ENCODE peak calls at places on chromosomes 16 and 17, in four cellular contexts. O is iris pigment epithelial cell; Z is HCEC 1CT; G is activated CD4-positive, alpha-beta T cell treated with anti-CD3 and anti-CD28 coated beads, Interleukin-2, amount 10 ng/mL, durations not matched to agents 7 days and 5 days. E is an unnamed sample.

GRCh38 chr17:35241520-35241919 is 1.4 kb upstream of the SLFN5 start:
- DNase-seq in O (no peak), Z (no peak), G (peak; percentile 25), E (no peak)

GRCh38 chr16:56538331-56538730 is 18.5 kb upstream of the BBS2 start:
- DNase-seq in O (no peak), Z (no peak), G (no peak), E (no peak)

GRCh38 chr17:74756891-74757290 is 8.5 kb downstream of the NHERF1 start:
- DNase-seq in O (no peak), Z (no peak), G (no peak), E (no peak)

GRCh38 chr17:79820959-79821330 is 18.3 kb downstream of the CBX4 start:
- DNase-seq in O (no peak), Z (no peak), G (no peak), E (no peak)

GRCh38 chr17:68794636-68795503 is 160.3 kb downstream of the ABCA8 start:
- DNase-seq in O (peak; percentile 73), Z (peak; percentile 71), G (no peak), E (peak; percentile 62)

GRCh38 chr16:54180421-54181359 is 105.9 kb downstream of the IRX3 start:
- DNase-seq in O (no peak), Z (no peak), G (no peak), E (no peak)

GRCh38 chr17:80990921-80991644 is 558 bp upstream of the CHMP6 start:
- DNase-seq in O (no peak), Z (no peak), G (no peak), E (no peak)

GRCh38 chr16:83862661-83863060 is 36.3 kb upstream of the MLYCD start:
- DNase-seq in O (no peak), Z (no peak), G (no peak), E (no peak)

GRCh38 chr16:65524997-65525396 is 403.1 kb upstream of the CDH11 start:
- DNase-seq in O (peak; percentile 98), Z (peak; percentile 35), G (no peak), E (peak; percentile 45)